ENCODE peak calls at places on chromosomes 4 and X, in seven cellular contexts. U is neural progenitor cell, N is mesenchymal stem cell, C is mesendoderm, F is neuronal stem cell, S is hepatocyte, I is fibroblast of lung. Q is an unnamed sample.
A peak's percentile ranks its signal among the peaks of the same experiment; 100 is the strongest.

GRCh38 chr4:20272411-20272872 is 20.7 kb downstream of the SLIT2 start:
- DNase-seq in U (no peak), N (peak; percentile 60), C (no peak), F (no peak), S (no peak), I (peak; percentile 69), Q (no peak)

GRCh38 chrX:31260351-31260750 is 188.5 kb upstream of the FTHL17 start:
- DNase-seq in U (no peak), N (no peak), C (no peak), F (no peak), S (no peak), I (no peak), Q (no peak)

GRCh38 chr4:180852743-180853142 is 1390.5 kb upstream of the TENM3 start:
- DNase-seq in U (no peak), N (no peak), C (no peak), F (no peak), S (no peak), I (no peak), Q (no peak)

GRCh38 chr4:56183344-56183959 is 203.8 kb downstream of the AASDH start:
- DNase-seq in U (no peak), N (peak; percentile 26), C (peak; percentile 53), F (no peak), S (no peak), I (no peak), Q (peak; percentile 45)

GRCh38 chrX:63566856-63567255 is 215.7 kb upstream of the SPIN4 start:
- DNase-seq in U (no peak), N (no peak), C (no peak), F (no peak), S (no peak), I (no peak), Q (no peak)

GRCh38 chr4:165760182-165760581 is 112.9 kb upstream of the TLL1 start:
- DNase-seq in U (no peak), N (no peak), C (no peak), F (no peak), S (no peak), I (no peak), Q (no peak)

GRCh38 chr4:139950568-139950967 is 203.4 kb downstream of the MAML3 start:
- DNase-seq in U (no peak), N (peak; percentile 55), C (no peak), F (no peak), S (no peak), I (no peak), Q (peak; percentile 92)

GRCh38 chr4:168220893-168221292 is 97.7 kb downstream of the DDX60 start:
- DNase-seq in U (no peak), N (no peak), C (no peak), F (no peak), S (no peak), I (no peak), Q (no peak)

GRCh38 chr4:138588501-138588900 is 346.4 kb upstream of the SLC7A11 start:
- DNase-seq in U (no peak), N (no peak), C (no peak), F (no peak), S (no peak), I (no peak), Q (peak; percentile 72)

GRCh38 chrX:8189096-8189830 is 18.2 kb upstream of the VCX2 start:
- DNase-seq in U (no peak), N (no peak), C (no peak), F (no peak), S (no peak), I (no peak), Q (no peak)

GRCh38 chr4:159141193-159141592 is 38.3 kb downstream of the RAPGEF2 start:
- DNase-seq in U (no peak), N (peak; percentile 60), C (no peak), F (no peak), S (peak; percentile 10), I (peak; percentile 35), Q (no peak)

GRCh38 chr4:139734201-139734874 is 68.7 kb downstream of the MGST2 start:
- DNase-seq in U (peak; percentile 30), N (peak; percentile 94), C (peak; percentile 33), F (no peak), S (peak; percentile 55), I (peak; percentile 91), Q (no peak)

GRCh38 chr4:64880557-64880956 is 471.3 kb upstream of the TECRL start:
- DNase-seq in U (no peak), N (no peak), C (no peak), F (no peak), S (no peak), I (no peak), Q (no peak)

GRCh38 chr4:20431422-20432014 is 179.8 kb downstream of the SLIT2 start:
- DNase-seq in U (peak; percentile 66), N (no peak), C (peak; percentile 54), F (no peak), S (peak; percentile 13), I (peak; percentile 23), Q (no peak)

GRCh38 chrX:107628662-107629532 is 587 bp downstream of the PRPS1 start:
- DNase-seq in U (peak; percentile 63), N (peak; percentile 39), C (peak; percentile 59), F (no peak), S (peak; percentile 60), I (peak; percentile 14), Q (peak; percentile 35)

GRCh38 chr4:163251204-163251603 is 81.2 kb downstream of the NPY1R start:
- DNase-seq in U (peak; percentile 43), N (no peak), C (peak; percentile 55), F (no peak), S (no peak), I (no peak), Q (no peak)

GRCh38 chr4:3464911-3465697 is 2.0 kb downstream of the DOK7 start:
- DNase-seq in U (no peak), N (no peak), C (no peak), F (no peak), S (no peak), I (no peak), Q (no peak)

GRCh38 chrX:15747626-15748173 is 9.6 kb downstream of the CA5B start:
- DNase-seq in U (peak; percentile 68), N (no peak), C (peak; percentile 41), F (no peak), S (no peak), I (no peak), Q (no peak)

GRCh38 chr4:536351-536972 is 37.5 kb downstream of the PIGG start:
- DNase-seq in U (no peak), N (no peak), C (no peak), F (no peak), S (no peak), I (no peak), Q (no peak)
- H3K4me2 ChIP-seq in U (no peak overlapping the region), N (no peak overlapping the region), C (no peak overlapping the region), F (no peak overlapping the region), S (no peak overlapping the region), I (no peak overlapping the region), Q (no peak overlapping the region)

GRCh38 chr4:98226396-98226795 is 34.8 kb upstream of the RAP1GDS1 start:
- DNase-seq in U (no peak), N (no peak), C (no peak), F (no peak), S (no peak), I (no peak), Q (no peak)

GRCh38 chr4:98222306-98222705 is 38.9 kb upstream of the RAP1GDS1 start:
- DNase-seq in U (no peak), N (no peak), C (no peak), F (no peak), S (no peak), I (peak; percentile 25), Q (no peak)
- H3K4me2 ChIP-seq in U (no peak overlapping the region), N (no peak overlapping the region), C (no peak overlapping the region), F (no peak overlapping the region), S (no peak overlapping the region), I (no peak overlapping the region), Q (no peak overlapping the region)

DNA sequence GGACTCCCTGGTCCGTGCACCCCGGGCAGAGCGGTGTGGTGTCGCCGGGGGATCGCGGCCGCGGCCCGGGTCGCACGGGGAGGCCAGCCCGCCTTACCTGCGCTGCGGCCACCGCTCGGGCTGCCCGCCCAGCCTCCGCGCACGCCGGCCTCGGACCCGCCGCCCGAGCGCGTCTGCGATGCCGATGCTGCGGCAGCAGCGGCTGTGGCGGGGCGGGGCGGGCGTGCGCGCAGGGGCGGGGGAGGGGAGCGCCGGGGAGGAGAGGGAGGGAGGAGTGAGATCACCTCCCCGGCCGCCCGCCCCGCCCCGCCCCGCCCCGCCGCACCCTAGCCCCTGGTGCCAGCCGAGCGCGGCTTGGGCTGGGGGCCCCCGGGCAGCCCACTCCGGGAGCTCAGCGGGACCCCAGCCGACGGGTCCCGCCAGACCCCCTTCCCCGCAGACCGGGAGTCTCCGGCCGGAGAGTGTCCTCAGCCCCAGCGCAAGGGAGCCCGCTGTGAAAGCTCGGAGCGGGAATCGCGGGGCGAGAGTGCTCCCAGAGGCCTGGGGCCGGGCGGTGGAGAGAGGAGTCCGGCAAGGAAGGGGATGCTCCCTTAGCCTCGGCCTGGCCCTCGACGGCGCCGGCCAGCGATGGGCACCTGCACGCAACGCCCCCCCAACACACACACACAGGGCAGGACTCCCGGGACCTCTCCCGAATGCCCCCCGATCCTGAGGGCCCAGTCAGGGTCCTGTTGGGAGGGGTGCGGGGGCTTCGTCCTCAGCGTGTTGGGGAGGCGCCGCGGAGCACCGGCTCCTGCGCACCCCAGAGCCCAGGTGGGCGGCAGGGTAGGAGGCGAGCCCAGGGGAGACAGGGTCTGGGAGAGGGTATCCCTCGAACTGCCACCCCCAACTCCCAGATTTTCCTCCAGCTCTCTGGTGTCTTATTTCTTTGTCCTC is at the start of gene L1CAM:
- DNase-seq in U (peak; percentile 64), N (no peak), C (peak; percentile 60), F (no peak), S (no peak), I (no peak), Q (no peak)
- H3K4me2 ChIP-seq in U (peak within 1 kb of the TSS; percentile 72), N (peak within 1 kb of the TSS; percentile 71), C (peak within 1 kb of the TSS; percentile 61), F (peak within 1 kb of the TSS; percentile 49), S (peak within 1 kb of the TSS; percentile 68), I (peak within 1 kb of the TSS; percentile 1), Q (no peak within 1 kb of the TSS)

GRCh38 chr4:146243883-146244277 is 29.5 kb downstream of the REELD1 start:
- DNase-seq in U (no peak), N (no peak), C (no peak), F (no peak), S (no peak), I (no peak), Q (no peak)
- H3K4me2 ChIP-seq in U (no peak overlapping the region), N (no peak overlapping the region), C (no peak overlapping the region), F (no peak overlapping the region), S (no peak overlapping the region), I (no peak overlapping the region), Q (no peak overlapping the region)

Q was measured in MM.1S.